ENCODE peak calls at places on chromosomes 7 and 10, in six cellular contexts. One of them, this sample, is unnamed.

GRCh38 chr10:80272793-80273522 is 16.5 kb downstream of the MAT1A start:
- DNase-seq in uterus: no peak
- DNase-seq in GM06990: no peak
- DNase-seq in endothelial cell: no peak
- DNase-seq in thoracic aorta: no peak
- DNase-seq in pancreas: peak
- DNase-seq in this sample: no peak

GRCh38 chr10:124288928-124289921 is 129.5 kb downstream of the OAT start:
- DNase-seq in uterus: no peak
- DNase-seq in GM06990: no peak
- DNase-seq in endothelial cell: no peak
- DNase-seq in thoracic aorta: no peak
- DNase-seq in pancreas: peak
- DNase-seq in this sample: no peak

GRCh38 chr10:16494174-16494573 is 27.5 kb downstream of the C1QL3 start:
- DNase-seq in uterus: no peak
- DNase-seq in GM06990: no peak
- DNase-seq in endothelial cell: no peak
- DNase-seq in thoracic aorta: no peak
- DNase-seq in pancreas: no peak
- DNase-seq in this sample: no peak

GRCh38 chr10:10951675-10952074 is 66.0 kb upstream of the CELF2 start:
- DNase-seq in uterus: no peak
- DNase-seq in GM06990: no peak
- DNase-seq in endothelial cell: no peak
- DNase-seq in thoracic aorta: no peak
- DNase-seq in pancreas: no peak
- DNase-seq in this sample: no peak

GRCh38 chr7:50446542-50446960 is 3.6 kb downstream of the FIGNL1 start:
- DNase-seq in uterus: no peak
- DNase-seq in GM06990: no peak
- DNase-seq in endothelial cell: no peak
- DNase-seq in thoracic aorta: no peak
- DNase-seq in pancreas: no peak
- DNase-seq in this sample: no peak

GRCh38 chr7:99379043-99379577 is 4.6 kb downstream of the ARPC1B start:
- DNase-seq in uterus: peak
- DNase-seq in GM06990: peak
- DNase-seq in endothelial cell: no peak
- DNase-seq in thoracic aorta: peak
- DNase-seq in pancreas: peak
- DNase-seq in this sample: no peak

GRCh38 chr7:8284606-8285005 is 22.6 kb upstream of the ICA1 start:
- DNase-seq in uterus: no peak
- DNase-seq in GM06990: no peak
- DNase-seq in endothelial cell: no peak
- DNase-seq in thoracic aorta: no peak
- DNase-seq in pancreas: peak
- DNase-seq in this sample: no peak

GRCh38 chr7:100825215-100825671 is 2.1 kb downstream of the EPHB4 start:
- DNase-seq in uterus: no peak
- DNase-seq in GM06990: no peak
- DNase-seq in endothelial cell: peak
- DNase-seq in thoracic aorta: no peak
- DNase-seq in pancreas: no peak
- DNase-seq in this sample: no peak

GRCh38 chr10:119273413-119273812 is 66.0 kb downstream of the GRK5 start:
- DNase-seq in uterus: no peak
- DNase-seq in GM06990: no peak
- DNase-seq in endothelial cell: no peak
- DNase-seq in thoracic aorta: no peak
- DNase-seq in pancreas: no peak
- DNase-seq in this sample: no peak

GRCh38 chr7:171364-171904 is 20.9 kb upstream of the FAM20C start:
- DNase-seq in uterus: no peak
- DNase-seq in GM06990: no peak
- DNase-seq in endothelial cell: no peak
- DNase-seq in thoracic aorta: no peak
- DNase-seq in pancreas: peak
- DNase-seq in this sample: no peak

DNA sequence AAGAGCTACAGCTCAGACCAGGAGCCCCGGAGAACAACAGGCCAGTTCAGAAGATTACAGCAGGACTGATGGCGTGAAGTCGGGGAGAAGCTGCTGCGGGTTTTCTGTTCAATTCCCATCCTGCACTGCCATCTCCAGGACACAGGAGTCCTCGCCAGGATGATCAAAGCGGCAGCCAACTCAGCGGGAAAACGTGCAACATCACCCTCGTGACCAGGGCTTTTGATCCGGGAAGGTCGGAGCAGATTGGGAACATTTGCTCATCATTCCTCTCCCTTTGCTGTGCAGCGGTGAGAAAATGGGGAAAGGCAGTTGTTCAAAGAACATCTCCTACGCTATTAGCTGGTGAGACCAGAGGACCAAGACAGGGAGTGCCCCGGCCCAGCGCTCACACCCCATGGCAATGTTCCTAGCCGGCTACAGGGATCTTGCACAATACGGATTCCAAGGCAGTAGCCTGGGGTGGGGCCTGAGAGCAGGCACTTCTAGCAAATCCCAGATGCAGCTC is 50.4 kb upstream of the FOXK1 start:
- DNase-seq in uterus: peak
- DNase-seq in GM06990: no peak
- DNase-seq in endothelial cell: peak
- DNase-seq in thoracic aorta: peak
- DNase-seq in pancreas: peak
- DNase-seq in this sample: no peak
- TF ChIP-seq CTCF in uterus: peak
- TF ChIP-seq CTCF in GM06990: peak
- TF ChIP-seq CTCF in endothelial cell: no peak
- TF ChIP-seq CTCF in thoracic aorta: peak
- TF ChIP-seq CTCF in pancreas: no peak
- TF ChIP-seq CTCF in this sample: no peak

GRCh38 chr7:135825406-135825805 is 76.8 kb upstream of the FAM180A start:
- DNase-seq in uterus: no peak
- DNase-seq in GM06990: no peak
- DNase-seq in endothelial cell: no peak
- DNase-seq in thoracic aorta: no peak
- DNase-seq in pancreas: no peak
- DNase-seq in this sample: no peak
- TF ChIP-seq CTCF in uterus: no peak
- TF ChIP-seq CTCF in GM06990: no peak
- TF ChIP-seq CTCF in endothelial cell: no peak
- TF ChIP-seq CTCF in thoracic aorta: no peak
- TF ChIP-seq CTCF in pancreas: no peak
- TF ChIP-seq CTCF in this sample: no peak

GRCh38 chr7:102101111-102101551 is 185.5 kb upstream of the SH2B2 start:
- DNase-seq in uterus: no peak
- DNase-seq in GM06990: no peak
- DNase-seq in endothelial cell: no peak
- DNase-seq in thoracic aorta: no peak
- DNase-seq in pancreas: no peak
- DNase-seq in this sample: no peak
- TF ChIP-seq CTCF in uterus: no peak
- TF ChIP-seq CTCF in GM06990: no peak
- TF ChIP-seq CTCF in endothelial cell: no peak
- TF ChIP-seq CTCF in thoracic aorta: no peak
- TF ChIP-seq CTCF in pancreas: no peak
- TF ChIP-seq CTCF in this sample: no peak

DNA sequence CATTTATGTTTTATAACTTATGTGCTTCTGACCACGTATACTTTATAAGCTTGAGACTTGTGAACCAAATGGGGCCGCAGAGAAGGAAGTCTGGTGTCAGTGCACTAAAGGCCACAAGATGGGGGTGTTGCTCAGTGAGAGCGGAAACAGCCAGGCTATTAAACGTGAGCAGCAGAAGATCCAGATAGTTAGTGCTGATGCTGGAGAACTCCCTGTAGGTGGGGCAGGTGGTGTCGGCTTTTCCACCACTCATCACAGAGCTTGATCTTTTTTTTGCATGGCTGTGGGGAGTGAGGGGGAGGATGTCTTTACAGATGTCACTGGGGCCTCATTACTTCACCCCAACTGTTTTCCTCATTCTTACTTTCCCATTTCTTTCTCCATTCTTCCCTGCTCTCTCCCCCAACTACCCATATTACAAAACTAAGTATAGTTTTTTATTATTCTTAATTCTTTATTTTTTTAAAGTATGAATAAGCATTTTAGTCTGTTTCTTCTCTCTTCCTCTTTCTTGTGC is 34.7 kb downstream of the ACADSB start:
- DNase-seq in uterus: no peak
- DNase-seq in GM06990: peak
- DNase-seq in endothelial cell: peak
- DNase-seq in thoracic aorta: no peak
- DNase-seq in pancreas: no peak
- DNase-seq in this sample: peak
- TF ChIP-seq CTCF in uterus: peak
- TF ChIP-seq CTCF in GM06990: peak
- TF ChIP-seq CTCF in endothelial cell: peak
- TF ChIP-seq CTCF in thoracic aorta: peak
- TF ChIP-seq CTCF in pancreas: no peak
- TF ChIP-seq CTCF in this sample: peak

GRCh38 chr7:79292834-79293233 is 160.6 kb downstream of the MAGI2 start:
- DNase-seq in uterus: no peak
- DNase-seq in GM06990: no peak
- DNase-seq in endothelial cell: no peak
- DNase-seq in thoracic aorta: no peak
- DNase-seq in pancreas: no peak
- DNase-seq in this sample: no peak

GRCh38 chr7:79290841-79291497 is 162.5 kb downstream of the MAGI2 start:
- DNase-seq in uterus: no peak
- DNase-seq in GM06990: no peak
- DNase-seq in endothelial cell: no peak
- DNase-seq in thoracic aorta: no peak
- DNase-seq in pancreas: no peak
- DNase-seq in this sample: no peak

GRCh38 chr7:79287976-79288375 is 165.5 kb downstream of the MAGI2 start:
- DNase-seq in uterus: no peak
- DNase-seq in GM06990: no peak
- DNase-seq in endothelial cell: no peak
- DNase-seq in thoracic aorta: no peak
- DNase-seq in pancreas: no peak
- DNase-seq in this sample: no peak

GRCh38 chr7:79291498-79291865 is 162.0 kb downstream of the MAGI2 start:
- DNase-seq in uterus: no peak
- DNase-seq in GM06990: no peak
- DNase-seq in endothelial cell: no peak
- DNase-seq in thoracic aorta: no peak
- DNase-seq in pancreas: no peak
- DNase-seq in this sample: no peak

GRCh38 chr7:79290398-79290797 is 163.1 kb downstream of the MAGI2 start:
- DNase-seq in uterus: no peak
- DNase-seq in GM06990: no peak
- DNase-seq in endothelial cell: no peak
- DNase-seq in thoracic aorta: no peak
- DNase-seq in pancreas: no peak
- DNase-seq in this sample: no peak
- TF ChIP-seq CTCF in uterus: no peak
- TF ChIP-seq CTCF in GM06990: no peak
- TF ChIP-seq CTCF in endothelial cell: no peak
- TF ChIP-seq CTCF in thoracic aorta: no peak
- TF ChIP-seq CTCF in pancreas: no peak
- TF ChIP-seq CTCF in this sample: no peak

GRCh38 chr10:43199684-43200537 is 61.7 kb downstream of the CSGALNACT2 start:
- DNase-seq in uterus: peak
- DNase-seq in GM06990: no peak
- DNase-seq in endothelial cell: peak
- DNase-seq in thoracic aorta: no peak
- DNase-seq in pancreas: no peak
- DNase-seq in this sample: no peak
- TF ChIP-seq CTCF in uterus: no peak
- TF ChIP-seq CTCF in GM06990: no peak
- TF ChIP-seq CTCF in endothelial cell: no peak
- TF ChIP-seq CTCF in thoracic aorta: no peak
- TF ChIP-seq CTCF in pancreas: no peak
- TF ChIP-seq CTCF in this sample: no peak

GRCh38 chr10:9853405-9854010 is 1164.2 kb upstream of the CELF2 start:
- DNase-seq in uterus: no peak
- DNase-seq in GM06990: no peak
- DNase-seq in endothelial cell: no peak
- DNase-seq in thoracic aorta: no peak
- DNase-seq in pancreas: no peak
- DNase-seq in this sample: no peak
- TF ChIP-seq CTCF in uterus: no peak
- TF ChIP-seq CTCF in GM06990: no peak
- TF ChIP-seq CTCF in endothelial cell: no peak
- TF ChIP-seq CTCF in thoracic aorta: no peak
- TF ChIP-seq CTCF in pancreas: no peak
- TF ChIP-seq CTCF in this sample: no peak

DNA sequence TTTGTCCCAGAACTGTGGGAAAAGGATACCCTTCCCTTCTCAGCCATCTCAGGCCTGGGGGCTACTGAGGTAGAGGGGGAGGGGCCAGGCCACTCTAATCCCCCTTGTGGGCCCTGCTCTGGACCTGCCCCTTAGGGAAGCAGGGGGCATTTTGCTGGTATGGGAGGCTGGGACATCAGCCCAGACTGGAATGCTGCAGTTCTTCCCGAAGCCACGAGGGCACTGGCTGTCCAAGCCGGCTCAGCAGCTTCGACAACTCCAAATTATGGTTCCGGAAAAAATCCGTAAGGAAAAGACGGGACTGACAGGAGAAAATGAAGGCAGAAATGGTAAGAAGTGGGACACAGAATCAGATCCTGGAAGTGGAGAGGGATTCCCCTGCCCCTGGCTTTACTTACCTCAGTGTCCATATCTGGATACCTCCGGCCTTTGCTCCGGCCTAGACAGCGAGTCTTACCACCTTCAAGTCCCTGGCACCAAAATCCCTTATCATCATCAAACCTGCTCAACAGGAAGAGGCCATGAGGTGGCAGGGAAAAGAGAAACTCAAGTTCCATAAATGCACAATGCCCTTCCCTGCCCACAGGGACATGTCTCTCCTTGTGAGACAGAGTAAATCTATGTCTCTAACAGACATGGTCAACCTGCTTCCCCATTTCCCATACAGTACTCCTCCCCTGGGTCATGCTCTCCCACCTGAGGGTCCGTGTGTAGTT is 9.0 kb downstream of the NDST2 start:
- DNase-seq in uterus: no peak
- DNase-seq in GM06990: no peak
- DNase-seq in endothelial cell: no peak
- DNase-seq in thoracic aorta: no peak
- DNase-seq in pancreas: no peak
- DNase-seq in this sample: no peak
- TF ChIP-seq CTCF in uterus: no peak
- TF ChIP-seq CTCF in GM06990: no peak
- TF ChIP-seq CTCF in endothelial cell: no peak
- TF ChIP-seq CTCF in thoracic aorta: peak
- TF ChIP-seq CTCF in pancreas: no peak
- TF ChIP-seq CTCF in this sample: no peak

GRCh38 chr10:114704720-114705119 is 46.6 kb upstream of the ABLIM1 start:
- DNase-seq in uterus: no peak
- DNase-seq in GM06990: no peak
- DNase-seq in endothelial cell: no peak
- DNase-seq in thoracic aorta: no peak
- DNase-seq in pancreas: no peak
- DNase-seq in this sample: no peak
- TF ChIP-seq CTCF in uterus: no peak
- TF ChIP-seq CTCF in GM06990: no peak
- TF ChIP-seq CTCF in endothelial cell: no peak
- TF ChIP-seq CTCF in thoracic aorta: no peak
- TF ChIP-seq CTCF in pancreas: no peak
- TF ChIP-seq CTCF in this sample: no peak

This sample was measured in GM10248.